ENCODE peak calls at places on chromosomes 4 and X, in ten cellular contexts. One of them, this sample, is unnamed.

GRCh38 chr4:34733185-34733916 is 1511.0 kb downstream of the ARAP2 start:
- DNase-seq in AG04450: no peak
- DNase-seq in left lung: no peak
- DNase-seq in AG20443: no peak
- DNase-seq in NCI-H1092: no peak
- DNase-seq in AG09319: no peak
- DNase-seq in stimulated activated CD8-positive, alpha-beta memory T cell treated with anti-CD3 and anti-CD28 coated beads, Interleukin-4, amount 100 ng/mL, for 4 hours: no peak
- DNase-seq in NCI-H774: no peak
- DNase-seq in C1 segment of cervical spinal cord: no peak
- DNase-seq in BE2C: no peak
- DNase-seq in this sample: no peak

GRCh38 chr4:65508169-65508568 is 162.1 kb downstream of the EPHA5 start:
- DNase-seq in AG04450: peak
- DNase-seq in stimulated activated CD8-positive, alpha-beta memory T cell treated with anti-CD3 and anti-CD28 coated beads, Interleukin-4, amount 100 ng/mL, for 4 hours: no peak
- DNase-seq in NCI-H774: no peak
- DNase-seq in NCI-H1092: no peak
- DNase-seq in AG20443: no peak
- DNase-seq in BE2C: no peak
- DNase-seq in C1 segment of cervical spinal cord: no peak
- DNase-seq in left lung: no peak
- DNase-seq in AG09319: no peak
- DNase-seq in this sample: peak

GRCh38 chrX:65575024-65575423 is 40.4 kb upstream of the LAS1L start:
- DNase-seq in AG09319: no peak
- DNase-seq in AG20443: no peak
- DNase-seq in NCI-H1092: no peak
- DNase-seq in AG04450: no peak
- DNase-seq in stimulated activated CD8-positive, alpha-beta memory T cell treated with anti-CD3 and anti-CD28 coated beads, Interleukin-4, amount 100 ng/mL, for 4 hours: no peak
- DNase-seq in C1 segment of cervical spinal cord: no peak
- DNase-seq in NCI-H774: no peak
- DNase-seq in BE2C: no peak
- DNase-seq in left lung: no peak
- DNase-seq in this sample: no peak

GRCh38 chr4:98905834-98906233 is 23.1 kb downstream of the EIF4E start:
- DNase-seq in C1 segment of cervical spinal cord: no peak
- DNase-seq in AG09319: no peak
- DNase-seq in AG20443: no peak
- DNase-seq in stimulated activated CD8-positive, alpha-beta memory T cell treated with anti-CD3 and anti-CD28 coated beads, Interleukin-4, amount 100 ng/mL, for 4 hours: no peak
- DNase-seq in BE2C: no peak
- DNase-seq in left lung: no peak
- DNase-seq in AG04450: no peak
- DNase-seq in NCI-H774: no peak
- DNase-seq in NCI-H1092: no peak
- DNase-seq in this sample: no peak

GRCh38 chrX:153598541-153599191 is at the start of gene CCNQ:
- DNase-seq in left lung: no peak
- DNase-seq in NCI-H774: peak
- DNase-seq in AG09319: no peak
- DNase-seq in C1 segment of cervical spinal cord: no peak
- DNase-seq in stimulated activated CD8-positive, alpha-beta memory T cell treated with anti-CD3 and anti-CD28 coated beads, Interleukin-4, amount 100 ng/mL, for 4 hours: no peak
- DNase-seq in AG04450: no peak
- DNase-seq in NCI-H1092: peak
- DNase-seq in AG20443: peak
- DNase-seq in BE2C: peak
- DNase-seq in this sample: no peak

GRCh38 chr4:40152642-40153041 is 44.2 kb upstream of the RHOH start:
- DNase-seq in C1 segment of cervical spinal cord: no peak
- DNase-seq in AG04450: no peak
- DNase-seq in left lung: no peak
- DNase-seq in AG20443: no peak
- DNase-seq in NCI-H1092: no peak
- DNase-seq in BE2C: no peak
- DNase-seq in AG09319: no peak
- DNase-seq in NCI-H774: no peak
- DNase-seq in stimulated activated CD8-positive, alpha-beta memory T cell treated with anti-CD3 and anti-CD28 coated beads, Interleukin-4, amount 100 ng/mL, for 4 hours: no peak
- DNase-seq in this sample: no peak

GRCh38 chr4:88737304-88738015 is 39.8 kb upstream of the NAP1L5 start:
- DNase-seq in NCI-H1092: no peak
- DNase-seq in AG04450: no peak
- DNase-seq in AG09319: no peak
- DNase-seq in NCI-H774: no peak
- DNase-seq in stimulated activated CD8-positive, alpha-beta memory T cell treated with anti-CD3 and anti-CD28 coated beads, Interleukin-4, amount 100 ng/mL, for 4 hours: no peak
- DNase-seq in AG20443: no peak
- DNase-seq in BE2C: no peak
- DNase-seq in left lung: no peak
- DNase-seq in C1 segment of cervical spinal cord: no peak
- DNase-seq in this sample: no peak

GRCh38 chr4:54784188-54784671 is 126.5 kb downstream of the KIT start:
- DNase-seq in NCI-H1092: no peak
- DNase-seq in AG09319: peak
- DNase-seq in BE2C: no peak
- DNase-seq in NCI-H774: peak
- DNase-seq in AG04450: peak
- DNase-seq in C1 segment of cervical spinal cord: peak
- DNase-seq in left lung: peak
- DNase-seq in AG20443: peak
- DNase-seq in stimulated activated CD8-positive, alpha-beta memory T cell treated with anti-CD3 and anti-CD28 coated beads, Interleukin-4, amount 100 ng/mL, for 4 hours: no peak
- DNase-seq in this sample: peak

GRCh38 chr4:8182858-8183725 is 16.0 kb upstream of the SH3TC1 start:
- DNase-seq in BE2C: no peak
- DNase-seq in NCI-H774: no peak
- DNase-seq in AG04450: no peak
- DNase-seq in AG09319: peak
- DNase-seq in stimulated activated CD8-positive, alpha-beta memory T cell treated with anti-CD3 and anti-CD28 coated beads, Interleukin-4, amount 100 ng/mL, for 4 hours: no peak
- DNase-seq in left lung: peak
- DNase-seq in C1 segment of cervical spinal cord: no peak
- DNase-seq in NCI-H1092: no peak
- DNase-seq in AG20443: peak
- DNase-seq in this sample: peak

GRCh38 chrX:80430826-80431501 is 10.7 kb downstream of the TENT5D start:
- DNase-seq in AG04450: no peak
- DNase-seq in C1 segment of cervical spinal cord: no peak
- DNase-seq in AG09319: no peak
- DNase-seq in BE2C: peak
- DNase-seq in NCI-H774: no peak
- DNase-seq in left lung: no peak
- DNase-seq in stimulated activated CD8-positive, alpha-beta memory T cell treated with anti-CD3 and anti-CD28 coated beads, Interleukin-4, amount 100 ng/mL, for 4 hours: no peak
- DNase-seq in NCI-H1092: no peak
- DNase-seq in AG20443: no peak
- DNase-seq in this sample: no peak

GRCh38 chr4:24930136-24930535 is 17.3 kb upstream of the CCDC149 start:
- DNase-seq in C1 segment of cervical spinal cord: no peak
- DNase-seq in AG09319: peak
- DNase-seq in AG20443: no peak
- DNase-seq in AG04450: no peak
- DNase-seq in stimulated activated CD8-positive, alpha-beta memory T cell treated with anti-CD3 and anti-CD28 coated beads, Interleukin-4, amount 100 ng/mL, for 4 hours: no peak
- DNase-seq in BE2C: no peak
- DNase-seq in NCI-H1092: no peak
- DNase-seq in left lung: no peak
- DNase-seq in NCI-H774: no peak
- DNase-seq in this sample: no peak

GRCh38 chr4:1754336-1754735 is 33.0 kb downstream of the TACC3 start:
- DNase-seq in NCI-H774: no peak
- DNase-seq in AG09319: no peak
- DNase-seq in C1 segment of cervical spinal cord: no peak
- DNase-seq in stimulated activated CD8-positive, alpha-beta memory T cell treated with anti-CD3 and anti-CD28 coated beads, Interleukin-4, amount 100 ng/mL, for 4 hours: no peak
- DNase-seq in AG20443: no peak
- DNase-seq in BE2C: no peak
- DNase-seq in NCI-H1092: no peak
- DNase-seq in left lung: no peak
- DNase-seq in AG04450: no peak
- DNase-seq in this sample: no peak

GRCh38 chr4:75916091-75916661 is 13.9 kb upstream of the PPEF2 start:
- DNase-seq in AG09319: peak
- DNase-seq in AG04450: peak
- DNase-seq in stimulated activated CD8-positive, alpha-beta memory T cell treated with anti-CD3 and anti-CD28 coated beads, Interleukin-4, amount 100 ng/mL, for 4 hours: no peak
- DNase-seq in AG20443: peak
- DNase-seq in left lung: no peak
- DNase-seq in BE2C: peak
- DNase-seq in NCI-H1092: no peak
- DNase-seq in NCI-H774: peak
- DNase-seq in C1 segment of cervical spinal cord: no peak
- DNase-seq in this sample: peak

GRCh38 chrX:106203315-106203714 is 35.2 kb downstream of the PWWP3B start:
- DNase-seq in left lung: no peak
- DNase-seq in stimulated activated CD8-positive, alpha-beta memory T cell treated with anti-CD3 and anti-CD28 coated beads, Interleukin-4, amount 100 ng/mL, for 4 hours: no peak
- DNase-seq in AG20443: no peak
- DNase-seq in AG09319: no peak
- DNase-seq in AG04450: no peak
- DNase-seq in NCI-H1092: no peak
- DNase-seq in NCI-H774: no peak
- DNase-seq in C1 segment of cervical spinal cord: no peak
- DNase-seq in BE2C: no peak
- DNase-seq in this sample: no peak

GRCh38 chrX:91389026-91389425 is 45.6 kb upstream of the PABPC5 start:
- DNase-seq in left lung: no peak
- DNase-seq in AG20443: no peak
- DNase-seq in NCI-H774: no peak
- DNase-seq in AG04450: no peak
- DNase-seq in NCI-H1092: no peak
- DNase-seq in AG09319: no peak
- DNase-seq in C1 segment of cervical spinal cord: no peak
- DNase-seq in BE2C: no peak
- DNase-seq in stimulated activated CD8-positive, alpha-beta memory T cell treated with anti-CD3 and anti-CD28 coated beads, Interleukin-4, amount 100 ng/mL, for 4 hours: no peak
- DNase-seq in this sample: no peak

GRCh38 chr4:7960017-7960789 is 20.5 kb upstream of the AFAP1 start:
- DNase-seq in BE2C: no peak
- DNase-seq in stimulated activated CD8-positive, alpha-beta memory T cell treated with anti-CD3 and anti-CD28 coated beads, Interleukin-4, amount 100 ng/mL, for 4 hours: no peak
- DNase-seq in NCI-H774: no peak
- DNase-seq in AG09319: no peak
- DNase-seq in C1 segment of cervical spinal cord: no peak
- DNase-seq in NCI-H1092: no peak
- DNase-seq in left lung: no peak
- DNase-seq in AG20443: peak
- DNase-seq in AG04450: no peak
- DNase-seq in this sample: no peak

GRCh38 chr4:61532324-61532723 is 332.2 kb downstream of the ADGRL3 start:
- DNase-seq in BE2C: no peak
- DNase-seq in stimulated activated CD8-positive, alpha-beta memory T cell treated with anti-CD3 and anti-CD28 coated beads, Interleukin-4, amount 100 ng/mL, for 4 hours: no peak
- DNase-seq in AG04450: no peak
- DNase-seq in AG09319: no peak
- DNase-seq in NCI-H774: no peak
- DNase-seq in left lung: no peak
- DNase-seq in NCI-H1092: no peak
- DNase-seq in AG20443: no peak
- DNase-seq in C1 segment of cervical spinal cord: no peak
- DNase-seq in this sample: no peak

GRCh38 chr4:181569553-181569952 is 673.6 kb upstream of the TENM3 start:
- DNase-seq in BE2C: no peak
- DNase-seq in stimulated activated CD8-positive, alpha-beta memory T cell treated with anti-CD3 and anti-CD28 coated beads, Interleukin-4, amount 100 ng/mL, for 4 hours: no peak
- DNase-seq in AG20443: peak
- DNase-seq in AG09319: no peak
- DNase-seq in NCI-H1092: peak
- DNase-seq in left lung: no peak
- DNase-seq in NCI-H774: no peak
- DNase-seq in C1 segment of cervical spinal cord: no peak
- DNase-seq in AG04450: peak
- DNase-seq in this sample: peak

GRCh38 chr4:75555294-75556164 is at the start of gene ODAPH:
- DNase-seq in NCI-H774: no peak
- DNase-seq in stimulated activated CD8-positive, alpha-beta memory T cell treated with anti-CD3 and anti-CD28 coated beads, Interleukin-4, amount 100 ng/mL, for 4 hours: no peak
- DNase-seq in AG09319: no peak
- DNase-seq in AG04450: no peak
- DNase-seq in BE2C: no peak
- DNase-seq in AG20443: no peak
- DNase-seq in left lung: no peak
- DNase-seq in C1 segment of cervical spinal cord: no peak
- DNase-seq in NCI-H1092: no peak
- DNase-seq in this sample: no peak

GRCh38 chrX:131262738-131263679 is 26.1 kb downstream of the IGSF1 start:
- DNase-seq in NCI-H774: no peak
- DNase-seq in stimulated activated CD8-positive, alpha-beta memory T cell treated with anti-CD3 and anti-CD28 coated beads, Interleukin-4, amount 100 ng/mL, for 4 hours: no peak
- DNase-seq in left lung: no peak
- DNase-seq in BE2C: peak
- DNase-seq in AG09319: no peak
- DNase-seq in AG04450: no peak
- DNase-seq in C1 segment of cervical spinal cord: no peak
- DNase-seq in NCI-H1092: no peak
- DNase-seq in AG20443: no peak
- DNase-seq in this sample: no peak